ENCODE peak calls at places on chromosome 21, in eight cellular contexts. B is AG10803, F is H1, O is small intestine, M is heart right ventricle, Y is dorsolateral prefrontal cortex, X is endothelial cell of umbilical vein, W is PC-9. L is an unnamed sample.

GRCh38 chr21:45209685-45210284 is 77.9 kb downstream of the POFUT2 start:
- DNase-seq in B (no peak), F (no peak), O (no peak), M (no peak), Y (no peak), X (no peak), W (no peak), L (no peak)

GRCh38 chr21:25934771-25935224 is 200.0 kb downstream of the GABPA start:
- DNase-seq in B (peak; percentile 92), F (no peak), O (no peak), M (peak; percentile 55), Y (no peak), X (peak; percentile 97), W (peak; percentile 56), L (peak; percentile 83)

GRCh38 chr21:37338671-37339526 is 27.7 kb upstream of the DYRK1A start:
- DNase-seq in B (peak; percentile 95), F (no peak), O (peak; percentile 13), M (peak; percentile 37), Y (no peak), X (peak; percentile 76), W (peak; percentile 80), L (peak; percentile 78)

GRCh38 chr21:25790122-25790951 is 55.6 kb downstream of the GABPA start:
- DNase-seq in B (peak; percentile 26), F (no peak), O (peak; percentile 36), M (no peak), Y (no peak), X (peak; percentile 63), W (peak; percentile 3), L (peak; percentile 7)

GRCh38 chr21:29298348-29299045 is at the start of gene BACH1:
- DNase-seq in B (peak; percentile 90), F (peak; percentile 59), O (peak; percentile 86), M (peak; percentile 92), Y (peak; percentile 65), X (peak; percentile 89), W (peak; percentile 82), L (peak; percentile 82)

GRCh38 chr21:44760376-44760775 is 41.2 kb downstream of the UBE2G2 start:
- DNase-seq in B (no peak), F (no peak), O (no peak), M (no peak), Y (no peak), X (no peak), W (no peak), L (no peak)

GRCh38 chr21:39537571-39537970 is 75.2 kb upstream of the B3GALT5 start:
- DNase-seq in B (no peak), F (peak; percentile 74), O (no peak), M (no peak), Y (no peak), X (no peak), W (no peak), L (no peak)

GRCh38 chr21:46667735-46668380 is 32.4 kb downstream of the PRMT2 start:
- DNase-seq in B (peak; percentile 39), F (no peak), O (no peak), M (no peak), Y (no peak), X (peak; percentile 22), W (peak; percentile 35), L (no peak)

GRCh38 chr21:30194701-30195299 is 21.1 kb downstream of the CLDN8 start:
- DNase-seq in B (peak; percentile 6), F (no peak), O (peak; percentile 29), M (no peak), Y (no peak), X (no peak), W (no peak), L (no peak)

GRCh38 chr21:44898011-44898493 is 22.6 kb downstream of the ITGB2 start:
- DNase-seq in B (no peak), F (no peak), O (no peak), M (no peak), Y (no peak), X (no peak), W (no peak), L (no peak)

DNA sequence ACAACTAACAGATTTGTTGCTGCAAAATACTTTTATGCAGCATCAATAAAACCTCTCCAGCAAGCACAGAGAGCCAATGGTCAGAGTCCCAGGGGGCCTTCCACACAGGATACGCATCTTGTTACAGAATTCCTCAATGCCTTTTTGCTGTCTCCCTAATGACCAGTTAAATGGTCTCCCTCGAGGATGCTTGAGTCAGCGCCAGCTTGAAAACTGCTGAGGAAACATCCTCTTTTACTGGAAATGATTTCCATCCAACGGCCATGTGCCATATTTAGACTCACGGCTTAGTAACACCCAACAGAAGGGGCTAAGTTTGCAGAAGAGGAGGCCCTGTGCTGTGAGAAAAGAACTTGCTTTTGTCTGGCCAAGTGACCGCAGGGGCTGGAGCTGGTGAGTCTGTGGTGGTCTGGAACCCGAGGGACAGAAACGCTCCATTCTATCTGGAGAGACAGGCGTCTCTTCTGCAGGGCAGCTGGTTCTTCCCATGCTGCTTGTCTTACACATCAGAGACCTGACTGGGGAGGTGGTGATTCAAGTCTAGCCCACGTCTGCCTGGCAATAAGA is 496.4 kb downstream of the SETD4 start:
- DNase-seq in B (peak; percentile 99), F (no peak), O (no peak), M (peak; percentile 49), Y (no peak), X (no peak), W (no peak), L (peak; percentile 100)
- H3K4me3 ChIP-seq in B (peak overlapping the region; percentile 29), F (no peak overlapping the region), O (no peak overlapping the region), M (no peak overlapping the region), Y (no peak overlapping the region), X (no peak overlapping the region), W (no peak overlapping the region), L (no peak overlapping the region)

DNA sequence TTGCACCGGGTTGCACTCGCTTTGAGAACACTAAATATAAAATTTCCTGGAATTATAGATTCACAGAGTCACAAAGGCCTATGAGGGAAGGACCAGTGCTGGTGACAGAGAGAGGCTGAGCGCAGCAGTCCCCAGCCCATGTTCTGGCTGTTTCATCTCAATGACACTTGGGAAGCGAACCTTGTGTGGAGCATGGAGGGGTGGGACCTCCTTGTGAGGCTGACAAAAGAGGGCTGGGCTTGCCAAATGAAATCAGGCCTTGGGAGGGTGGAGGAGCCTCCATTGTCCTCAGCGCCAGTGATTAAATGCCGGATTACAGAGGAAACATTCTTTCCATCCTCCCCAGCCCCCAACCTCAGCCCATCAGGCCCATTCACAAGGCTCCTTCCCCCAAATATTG is 63.3 kb upstream of the PAXBP1 start:
- DNase-seq in B (no peak), F (no peak), O (no peak), M (no peak), Y (no peak), X (no peak), W (no peak), L (no peak)
- H3K4me3 ChIP-seq in B (no peak overlapping the region), F (no peak overlapping the region), O (no peak overlapping the region), M (no peak overlapping the region), Y (no peak overlapping the region), X (no peak overlapping the region), W (no peak overlapping the region), L (no peak overlapping the region)

DNA sequence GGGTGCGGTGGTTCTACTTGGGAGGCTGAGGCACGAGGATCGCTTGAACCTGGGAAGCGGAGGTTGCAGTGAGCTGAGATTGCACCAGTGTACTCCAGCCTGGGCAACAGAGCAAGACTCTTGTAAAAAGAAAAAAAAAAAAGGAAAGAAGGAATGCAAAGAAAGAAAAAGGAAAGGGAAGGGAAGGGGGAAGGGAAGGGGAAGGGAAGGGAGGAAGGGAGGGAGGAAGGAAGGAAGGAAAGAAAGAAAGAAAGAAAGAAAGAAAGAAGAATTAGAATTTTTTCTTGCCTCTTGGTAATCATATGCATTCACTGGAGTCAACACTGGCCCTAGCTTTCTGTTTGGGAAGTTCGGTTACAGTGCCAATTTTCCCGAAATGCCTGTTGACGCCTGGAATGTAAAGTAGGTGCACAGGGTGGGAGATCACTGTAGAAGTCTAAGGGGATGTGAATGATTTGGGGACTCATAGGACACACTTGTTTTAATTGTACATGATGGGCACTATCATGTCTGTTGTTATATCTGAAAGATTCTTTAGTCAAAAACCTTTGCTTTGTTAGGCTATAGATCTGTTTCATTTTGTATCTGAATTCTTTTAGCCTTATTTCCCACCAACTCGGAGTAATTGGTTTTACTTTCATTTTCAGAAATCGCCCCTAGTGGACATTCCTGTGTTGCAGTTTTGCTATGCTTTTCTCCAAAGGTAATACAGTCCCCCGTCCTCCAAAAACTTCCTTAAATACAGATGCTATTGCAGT is 59.8 kb upstream of the MORC3 start:
- DNase-seq in B (peak; percentile 68), F (no peak), O (peak; percentile 79), M (no peak), Y (no peak), X (peak; percentile 87), W (peak; percentile 29), L (peak; percentile 21)
- H3K4me3 ChIP-seq in B (peak overlapping the region; percentile 59), F (peak overlapping the region; percentile 28), O (peak overlapping the region; percentile 25), M (peak overlapping the region; percentile 31), Y (peak overlapping the region; percentile 42), X (peak overlapping the region; percentile 49), W (peak overlapping the region; percentile 46), L (peak overlapping the region; percentile 52)

GRCh38 chr21:41366522-41367151 is 4.8 kb downstream of the MX2 start:
- DNase-seq in B (peak; percentile 80), F (no peak), O (peak; percentile 99), M (no peak), Y (no peak), X (no peak), W (peak; percentile 83), L (peak; percentile 36)
- H3K4me3 ChIP-seq in B (no peak overlapping the region), F (no peak overlapping the region), O (no peak overlapping the region), M (no peak overlapping the region), Y (no peak overlapping the region), X (no peak overlapping the region), W (peak overlapping the region; percentile 31), L (no peak overlapping the region)